ENCODE peak calls at places on chromosome 4, in five cellular contexts. One of them, this sample, is unnamed.

GRCh38 chr4:84944952-84945351 is 21.5 kb downstream of the WDFY3 start:
- DNase-seq in CD4-positive, alpha-beta T cell: no peak
- DNase-seq in substantia nigra: no peak
- DNase-seq in stimulated activated CD8-positive, alpha-beta memory T cell treated with anti-CD3 and anti-CD28 coated beads, Interleukin-4, amount 100 ng/mL, for 1 hour: no peak
- DNase-seq in COR-L47: no peak
- DNase-seq in this sample: no peak

GRCh38 chr4:8055206-8055605 is 103.4 kb downstream of the ABLIM2 start:
- DNase-seq in stimulated activated CD8-positive, alpha-beta memory T cell treated with anti-CD3 and anti-CD28 coated beads, Interleukin-4, amount 100 ng/mL, for 1 hour: no peak
- DNase-seq in COR-L47: no peak
- DNase-seq in substantia nigra: no peak
- DNase-seq in CD4-positive, alpha-beta T cell: no peak
- DNase-seq in this sample: no peak

GRCh38 chr4:180925800-180926199 is 1317.4 kb upstream of the TENM3 start:
- DNase-seq in COR-L47: no peak
- DNase-seq in stimulated activated CD8-positive, alpha-beta memory T cell treated with anti-CD3 and anti-CD28 coated beads, Interleukin-4, amount 100 ng/mL, for 1 hour: no peak
- DNase-seq in CD4-positive, alpha-beta T cell: no peak
- DNase-seq in substantia nigra: no peak
- DNase-seq in this sample: no peak

GRCh38 chr4:16198271-16198670 is 28.0 kb downstream of the TAPT1 start:
- DNase-seq in COR-L47: no peak
- DNase-seq in stimulated activated CD8-positive, alpha-beta memory T cell treated with anti-CD3 and anti-CD28 coated beads, Interleukin-4, amount 100 ng/mL, for 1 hour: no peak
- DNase-seq in CD4-positive, alpha-beta T cell: no peak
- DNase-seq in substantia nigra: no peak
- DNase-seq in this sample: no peak

GRCh38 chr4:41613362-41613761 is 75.4 kb downstream of the LIMCH1 start:
- DNase-seq in substantia nigra: no peak
- DNase-seq in stimulated activated CD8-positive, alpha-beta memory T cell treated with anti-CD3 and anti-CD28 coated beads, Interleukin-4, amount 100 ng/mL, for 1 hour: no peak
- DNase-seq in CD4-positive, alpha-beta T cell: no peak
- DNase-seq in COR-L47: no peak
- DNase-seq in this sample: no peak

GRCh38 chr4:82851902-82852750 is 38.8 kb downstream of the SEC31A start:
- DNase-seq in CD4-positive, alpha-beta T cell: no peak
- DNase-seq in COR-L47: peak
- DNase-seq in stimulated activated CD8-positive, alpha-beta memory T cell treated with anti-CD3 and anti-CD28 coated beads, Interleukin-4, amount 100 ng/mL, for 1 hour: no peak
- DNase-seq in substantia nigra: no peak
- DNase-seq in this sample: peak

GRCh38 chr4:166972071-166972470 is 262.2 kb downstream of the SPOCK3 start:
- DNase-seq in COR-L47: no peak
- DNase-seq in stimulated activated CD8-positive, alpha-beta memory T cell treated with anti-CD3 and anti-CD28 coated beads, Interleukin-4, amount 100 ng/mL, for 1 hour: no peak
- DNase-seq in CD4-positive, alpha-beta T cell: no peak
- DNase-seq in substantia nigra: no peak
- DNase-seq in this sample: no peak

GRCh38 chr4:114349543-114350175 is 248.9 kb upstream of the UGT8 start:
- DNase-seq in CD4-positive, alpha-beta T cell: no peak
- DNase-seq in COR-L47: no peak
- DNase-seq in substantia nigra: no peak
- DNase-seq in stimulated activated CD8-positive, alpha-beta memory T cell treated with anti-CD3 and anti-CD28 coated beads, Interleukin-4, amount 100 ng/mL, for 1 hour: no peak
- DNase-seq in this sample: no peak

GRCh38 chr4:139651282-139652194 is 14.1 kb upstream of the MGST2 start:
- DNase-seq in COR-L47: peak
- DNase-seq in CD4-positive, alpha-beta T cell: peak
- DNase-seq in substantia nigra: peak
- DNase-seq in stimulated activated CD8-positive, alpha-beta memory T cell treated with anti-CD3 and anti-CD28 coated beads, Interleukin-4, amount 100 ng/mL, for 1 hour: peak
- DNase-seq in this sample: peak

GRCh38 chr4:169116270-169116901 is 106.3 kb upstream of the CBR4 start:
- DNase-seq in substantia nigra: no peak
- DNase-seq in COR-L47: no peak
- DNase-seq in CD4-positive, alpha-beta T cell: no peak
- DNase-seq in stimulated activated CD8-positive, alpha-beta memory T cell treated with anti-CD3 and anti-CD28 coated beads, Interleukin-4, amount 100 ng/mL, for 1 hour: no peak
- DNase-seq in this sample: no peak

GRCh38 chr4:2047031-2047660 is 12.0 kb upstream of the NAT8L start:
- DNase-seq in substantia nigra: no peak
- DNase-seq in COR-L47: no peak
- DNase-seq in CD4-positive, alpha-beta T cell: no peak
- DNase-seq in stimulated activated CD8-positive, alpha-beta memory T cell treated with anti-CD3 and anti-CD28 coated beads, Interleukin-4, amount 100 ng/mL, for 1 hour: no peak
- DNase-seq in this sample: no peak

GRCh38 chr4:72564184-72564583 is 4.8 kb downstream of the ADAMTS3 start:
- DNase-seq in COR-L47: no peak
- DNase-seq in CD4-positive, alpha-beta T cell: no peak
- DNase-seq in stimulated activated CD8-positive, alpha-beta memory T cell treated with anti-CD3 and anti-CD28 coated beads, Interleukin-4, amount 100 ng/mL, for 1 hour: no peak
- DNase-seq in substantia nigra: no peak
- DNase-seq in this sample: no peak

GRCh38 chr4:127781303-127782024 is 658 bp upstream of the HSPA4L start:
- DNase-seq in COR-L47: no peak
- DNase-seq in CD4-positive, alpha-beta T cell: no peak
- DNase-seq in substantia nigra: no peak
- DNase-seq in stimulated activated CD8-positive, alpha-beta memory T cell treated with anti-CD3 and anti-CD28 coated beads, Interleukin-4, amount 100 ng/mL, for 1 hour: no peak
- DNase-seq in this sample: no peak

GRCh38 chr4:108118505-108118904 is 50.2 kb downstream of the LEF1 start:
- DNase-seq in CD4-positive, alpha-beta T cell: peak
- DNase-seq in stimulated activated CD8-positive, alpha-beta memory T cell treated with anti-CD3 and anti-CD28 coated beads, Interleukin-4, amount 100 ng/mL, for 1 hour: no peak
- DNase-seq in COR-L47: peak
- DNase-seq in substantia nigra: no peak
- DNase-seq in this sample: no peak

GRCh38 chr4:184471872-184472539 is 2.3 kb downstream of the IRF2 start:
- DNase-seq in CD4-positive, alpha-beta T cell: no peak
- DNase-seq in stimulated activated CD8-positive, alpha-beta memory T cell treated with anti-CD3 and anti-CD28 coated beads, Interleukin-4, amount 100 ng/mL, for 1 hour: no peak
- DNase-seq in COR-L47: no peak
- DNase-seq in substantia nigra: no peak
- DNase-seq in this sample: no peak